ENCODE peak calls at places on chromosome 5, in six cellular contexts. One of them, this sample, is unnamed.

GRCh38 chr5:67350600-67351315 is 154.2 kb upstream of the CD180 start:
- DNase-seq in A549: no peak
- DNase-seq in H9: no peak
- DNase-seq in activated CD8-positive, alpha-beta memory T cell treated with anti-CD3 and anti-CD28 coated beads for 24 hours: no peak
- DNase-seq in NCI-H69: peak
- DNase-seq in EL: no peak
- DNase-seq in this sample: no peak

GRCh38 chr5:14008819-14009311 is 64.4 kb upstream of the DNAH5 start:
- DNase-seq in A549: peak
- DNase-seq in activated CD8-positive, alpha-beta memory T cell treated with anti-CD3 and anti-CD28 coated beads for 24 hours: no peak
- DNase-seq in NCI-H69: peak
- DNase-seq in EL: no peak
- DNase-seq in H9: no peak
- DNase-seq in this sample: no peak

GRCh38 chr5:8906303-8906967 is 639.4 kb downstream of the SEMA5A start:
- DNase-seq in activated CD8-positive, alpha-beta memory T cell treated with anti-CD3 and anti-CD28 coated beads for 24 hours: no peak
- DNase-seq in A549: peak
- DNase-seq in EL: peak
- DNase-seq in NCI-H69: peak
- DNase-seq in H9: no peak
- DNase-seq in this sample: no peak

GRCh38 chr5:135393691-135394090 is 5.3 kb downstream of the MACROH2A1 start:
- DNase-seq in EL: peak
- DNase-seq in activated CD8-positive, alpha-beta memory T cell treated with anti-CD3 and anti-CD28 coated beads for 24 hours: no peak
- DNase-seq in H9: no peak
- DNase-seq in NCI-H69: no peak
- DNase-seq in A549: no peak
- DNase-seq in this sample: no peak

GRCh38 chr5:16690243-16690839 is 73.5 kb upstream of the RETREG1 start:
- DNase-seq in NCI-H69: peak
- DNase-seq in activated CD8-positive, alpha-beta memory T cell treated with anti-CD3 and anti-CD28 coated beads for 24 hours: no peak
- DNase-seq in A549: peak
- DNase-seq in H9: peak
- DNase-seq in EL: peak
- DNase-seq in this sample: no peak

GRCh38 chr5:67516959-67517358 is 320.4 kb upstream of the CD180 start:
- DNase-seq in NCI-H69: peak
- DNase-seq in EL: peak
- DNase-seq in activated CD8-positive, alpha-beta memory T cell treated with anti-CD3 and anti-CD28 coated beads for 24 hours: no peak
- DNase-seq in A549: peak
- DNase-seq in H9: no peak
- DNase-seq in this sample: no peak

GRCh38 chr5:172931001-172931536 is 28.2 kb upstream of the RPL26L1 start:
- DNase-seq in A549: peak
- DNase-seq in NCI-H69: no peak
- DNase-seq in H9: no peak
- DNase-seq in EL: peak
- DNase-seq in activated CD8-positive, alpha-beta memory T cell treated with anti-CD3 and anti-CD28 coated beads for 24 hours: no peak
- DNase-seq in this sample: peak

GRCh38 chr5:130198927-130199326 is 294.7 kb downstream of the CHSY3 start:
- DNase-seq in H9: peak
- DNase-seq in A549: peak
- DNase-seq in activated CD8-positive, alpha-beta memory T cell treated with anti-CD3 and anti-CD28 coated beads for 24 hours: no peak
- DNase-seq in EL: peak
- DNase-seq in NCI-H69: no peak
- DNase-seq in this sample: no peak

GRCh38 chr5:76641514-76642120 is 18.4 kb upstream of the F2RL2 start:
- DNase-seq in NCI-H69: peak
- DNase-seq in H9: peak
- DNase-seq in A549: peak
- DNase-seq in EL: peak
- DNase-seq in activated CD8-positive, alpha-beta memory T cell treated with anti-CD3 and anti-CD28 coated beads for 24 hours: peak
- DNase-seq in this sample: peak

GRCh38 chr5:154583545-154584168 is 105.6 kb upstream of the HAND1 start:
- DNase-seq in activated CD8-positive, alpha-beta memory T cell treated with anti-CD3 and anti-CD28 coated beads for 24 hours: no peak
- DNase-seq in NCI-H69: peak
- DNase-seq in EL: no peak
- DNase-seq in A549: peak
- DNase-seq in H9: no peak
- DNase-seq in this sample: no peak

GRCh38 chr5:180093241-180093640 is 21.7 kb upstream of the RNF130 start:
- DNase-seq in activated CD8-positive, alpha-beta memory T cell treated with anti-CD3 and anti-CD28 coated beads for 24 hours: no peak
- DNase-seq in H9: no peak
- DNase-seq in A549: no peak
- DNase-seq in EL: no peak
- DNase-seq in NCI-H69: no peak
- DNase-seq in this sample: no peak

This sample was measured in right cardiac atrium.